ENCODE peak calls at places on chromosomes 5 and 9, in ten cellular contexts. A is AG09309; R is heart right ventricle; S is ELF-1; L is NCI-H2081; N is iris pigment epithelial cell; G is stimulated activated CD4-positive, alpha-beta T cell treated with anti-CD3 and anti-CD28 coated beads, Interleukin-12 subunit alpha, Interleukin-12 subunit beta, amount 100 ng/mL, for 4 hours; V is stimulated activated CD8-positive, alpha-beta memory T cell treated with anti-CD3 and anti-CD28 coated beads, Interleukin-15, amount 100 ng/mL, for 1 hour; W is CD8-positive, alpha-beta memory T cell; F is sigmoid colon. M is an unnamed sample.

GRCh38 chr9:21668504-21668903 is 133.9 kb upstream of the MTAP start:
- DNase-seq in F (no peak), A (no peak), S (no peak), V (no peak), N (no peak), R (no peak), G (no peak), W (no peak), L (no peak), M (no peak)

GRCh38 chr5:132225165-132226032 is 2.3 kb downstream of the P4HA2 start:
- DNase-seq in S (no peak), G (peak), R (peak), L (no peak), F (peak), W (no peak), V (no peak), N (peak), A (peak), M (peak)

GRCh38 chr5:10216107-10216506 is 33.6 kb downstream of the ATPSCKMT start:
- DNase-seq in G (no peak), S (no peak), F (no peak), W (no peak), R (no peak), V (no peak), N (no peak), L (no peak), A (no peak), M (no peak)

GRCh38 chr9:131324736-131325679 is 35.5 kb downstream of the PLPP7 start:
- DNase-seq in S (no peak), G (no peak), L (no peak), R (no peak), F (peak), N (no peak), V (no peak), W (no peak), A (no peak), M (no peak)

GRCh38 chr5:1401681-1402096 is 43.6 kb downstream of the SLC6A3 start:
- DNase-seq in S (no peak), W (no peak), R (no peak), G (no peak), F (no peak), A (no peak), N (no peak), V (no peak), L (no peak), M (no peak)

GRCh38 chr9:69376651-69377050 is 51.6 kb downstream of the ENTREP1 start:
- DNase-seq in A (peak), N (peak), F (no peak), S (peak), V (no peak), W (no peak), L (no peak), R (no peak), G (no peak), M (peak)

GRCh38 chr5:5584751-5585150 is 162.3 kb downstream of the ICE1 start:
- DNase-seq in W (no peak), G (no peak), F (no peak), A (no peak), L (no peak), S (no peak), N (no peak), R (no peak), V (no peak), M (no peak)

GRCh38 chr9:110742741-110743371 is 74.3 kb downstream of the MUSK start:
- DNase-seq in L (no peak), R (no peak), F (no peak), G (no peak), V (no peak), A (peak), S (peak), N (peak), W (no peak), M (peak)

GRCh38 chr5:55533806-55534435 is 843 bp downstream of the PLPP1 start:
- DNase-seq in V (no peak), N (peak), F (no peak), W (no peak), S (peak), L (peak), R (no peak), G (no peak), A (no peak), M (no peak)

GRCh38 chr5:98570010-98570409 is 203.5 kb upstream of the RGMB start:
- DNase-seq in A (no peak), G (no peak), L (no peak), N (peak), R (no peak), S (no peak), W (no peak), F (no peak), V (no peak), M (peak)

GRCh38 chr5:110275878-110276277 is 450.6 kb downstream of the TMEM232 start:
- DNase-seq in R (no peak), L (no peak), W (no peak), A (no peak), F (no peak), V (no peak), S (no peak), G (no peak), N (no peak), M (no peak)

GRCh38 chr9:119369670-119370366 is 583 bp upstream of the BRINP1 start:
- DNase-seq in N (no peak), W (no peak), A (no peak), S (peak), R (no peak), G (no peak), F (no peak), V (no peak), L (peak), M (no peak)

GRCh38 chr5:119070578-119070827 is 384 bp upstream of the DMXL1 start:
- DNase-seq in R (no peak), F (no peak), L (peak), N (no peak), V (no peak), S (no peak), W (no peak), A (no peak), G (peak), M (no peak)

GRCh38 chr5:113523168-113523567 is 9.7 kb downstream of the YTHDC2 start:
- DNase-seq in G (no peak), W (no peak), N (no peak), R (no peak), A (no peak), L (no peak), S (no peak), V (no peak), F (no peak), M (no peak)

GRCh38 chr9:79129865-79130480 is 441.8 kb upstream of the TLE4 start:
- DNase-seq in A (no peak), W (no peak), N (peak), F (no peak), L (peak), V (no peak), G (peak), R (peak), S (peak), M (peak)

GRCh38 chr5:43019615-43020293 is 20.4 kb downstream of the ANXA2R start:
- DNase-seq in W (peak), R (peak), F (no peak), N (peak), L (peak), G (peak), V (no peak), A (no peak), S (peak), M (peak)

GRCh38 chr9:114484854-114485443 is 20.3 kb downstream of the WHRN start:
- DNase-seq in V (no peak), L (no peak), A (peak), W (no peak), G (peak), R (no peak), N (peak), F (no peak), S (no peak), M (peak)

GRCh38 chr5:136123236-136123768 is 9.3 kb upstream of the SMAD5 start:
- DNase-seq in R (no peak), W (no peak), G (no peak), N (peak), V (no peak), S (no peak), F (no peak), A (no peak), L (no peak), M (peak)

GRCh38 chr5:157470616-157471015 is 10.6 kb downstream of the NIPAL4 start:
- DNase-seq in A (no peak), W (no peak), G (no peak), V (no peak), N (no peak), R (no peak), F (no peak), S (no peak), L (no peak), M (no peak)

GRCh38 chr9:3012843-3013242 is 168.9 kb upstream of the PUM3 start:
- DNase-seq in W (no peak), L (no peak), F (no peak), A (no peak), R (no peak), N (no peak), G (no peak), V (no peak), S (no peak), M (no peak)

GRCh38 chr9:121350993-121351561 is 19.0 kb downstream of the STOM start:
- DNase-seq in G (no peak), A (peak), W (no peak), V (no peak), L (peak), F (peak), S (no peak), R (peak), N (peak), M (peak)

GRCh38 chr5:119328753-119329602 is 26.8 kb upstream of the TNFAIP8 start:
- DNase-seq in W (peak), L (peak), R (no peak), S (no peak), G (no peak), A (peak), N (peak), F (no peak), V (no peak), M (peak)

GRCh38 chr5:168307022-168307421 is 15.6 kb downstream of the WWC1 start:
- DNase-seq in A (no peak), F (no peak), V (no peak), W (no peak), R (no peak), S (no peak), L (no peak), N (no peak), G (no peak), M (no peak)

GRCh38 chr5:150112211-150113046 is 26.1 kb upstream of the CSF1R start:
- DNase-seq in V (no peak), G (no peak), A (peak), S (peak), L (no peak), F (peak), N (peak), W (no peak), R (peak), M (peak)

GRCh38 chr9:556199-556598 is 285.3 kb upstream of the DMRT1 start:
- DNase-seq in V (no peak), S (no peak), G (no peak), F (no peak), L (no peak), W (no peak), R (no peak), N (no peak), A (no peak), M (no peak)

GRCh38 chr5:60674251-60674650 is 25.7 kb downstream of the DEPDC1B start:
- DNase-seq in W (no peak), A (no peak), G (no peak), V (no peak), N (no peak), S (no peak), R (no peak), F (no peak), L (no peak), M (no peak)

GRCh38 chr5:175590471-175590881 is 67.4 kb upstream of the HRH2 start:
- DNase-seq in W (no peak), N (peak), V (no peak), S (peak), R (no peak), F (no peak), L (no peak), A (peak), G (no peak), M (no peak)

GRCh38 chr5:27854243-27854852 is 816.0 kb upstream of the CDH9 start:
- DNase-seq in A (no peak), W (no peak), R (no peak), F (no peak), N (peak), L (no peak), V (no peak), S (no peak), G (no peak), M (no peak)

GRCh38 chr5:172216345-172216744 is 22.4 kb downstream of the EFCAB9 start:
- DNase-seq in W (no peak), S (no peak), F (no peak), V (no peak), L (no peak), R (no peak), N (peak), A (no peak), G (no peak), M (no peak)

GRCh38 chr5:32522429-32523143 is 62.8 kb upstream of the SUB1 start:
- DNase-seq in R (no peak), L (no peak), W (no peak), S (no peak), V (no peak), N (peak), F (no peak), A (peak), G (no peak), M (peak)

GRCh38 chr9:101485873-101486692 is 47.6 kb upstream of the RNF20 start:
- DNase-seq in F (no peak), A (no peak), W (no peak), S (peak), R (peak), L (peak), V (no peak), G (no peak), N (peak), M (peak)

GRCh38 chr5:127754727-127755126 is 51.5 kb downstream of the CCDC192 start:
- DNase-seq in V (no peak), W (no peak), L (peak), G (no peak), A (no peak), N (no peak), R (no peak), S (no peak), F (no peak), M (no peak)

GRCh38 chr5:115875447-115875846 is 33.7 kb downstream of the AP3S1 start:
- DNase-seq in N (no peak), V (no peak), W (no peak), L (no peak), A (no peak), G (no peak), R (no peak), S (no peak), F (no peak), M (no peak)

GRCh38 chr5:135877570-135878155 is 18.0 kb downstream of the IL9 start:
- DNase-seq in A (no peak), G (no peak), V (no peak), L (no peak), S (no peak), N (no peak), F (no peak), R (no peak), W (no peak), M (no peak)

GRCh38 chr5:173823274-173823644 is 64.9 kb upstream of the CPEB4 start:
- DNase-seq in W (no peak), L (no peak), G (no peak), S (peak), N (no peak), R (no peak), A (no peak), F (no peak), V (no peak), M (no peak)

M was measured in foreskin fibroblast.